ENCODE peak calls at places on chromosomes 13 and 19, in six cellular contexts. One of them, this sample, is unnamed.

GRCh38 chr19:52336976-52337375 is 933 bp downstream of the ZNF610 start:
- DNase-seq in adipocyte: peak
- DNase-seq in mucosa of descending colon: no peak
- DNase-seq in cardiac fibroblast: peak
- DNase-seq in stomach: no peak
- DNase-seq in upper lobe of right lung: no peak
- DNase-seq in this sample: no peak

GRCh38 chr19:31306006-31306753 is 43.1 kb downstream of the TSHZ3 start:
- DNase-seq in mucosa of descending colon: no peak
- DNase-seq in stomach: no peak
- DNase-seq in upper lobe of right lung: peak
- DNase-seq in adipocyte: no peak
- DNase-seq in cardiac fibroblast: no peak
- DNase-seq in this sample: no peak

GRCh38 chr13:73146705-73147104 is 87.9 kb downstream of the KLF5 start:
- DNase-seq in stomach: no peak
- DNase-seq in mucosa of descending colon: no peak
- DNase-seq in cardiac fibroblast: peak
- DNase-seq in adipocyte: no peak
- DNase-seq in upper lobe of right lung: no peak
- DNase-seq in this sample: peak

GRCh38 chr13:67803118-67803517 is 573.0 kb upstream of the PCDH9 start:
- DNase-seq in stomach: no peak
- DNase-seq in upper lobe of right lung: no peak
- DNase-seq in adipocyte: no peak
- DNase-seq in cardiac fibroblast: no peak
- DNase-seq in mucosa of descending colon: no peak
- DNase-seq in this sample: no peak

GRCh38 chr13:91216928-91217700 is 130.4 kb upstream of the MIR17HG start:
- DNase-seq in adipocyte: no peak
- DNase-seq in mucosa of descending colon: peak
- DNase-seq in stomach: no peak
- DNase-seq in cardiac fibroblast: no peak
- DNase-seq in upper lobe of right lung: no peak
- DNase-seq in this sample: no peak

GRCh38 chr19:18479964-18480723 is 41.7 kb downstream of the ELL start:
- DNase-seq in stomach: peak
- DNase-seq in adipocyte: peak
- DNase-seq in cardiac fibroblast: peak
- DNase-seq in mucosa of descending colon: peak
- DNase-seq in upper lobe of right lung: peak
- DNase-seq in this sample: peak

GRCh38 chr19:41707502-41707812 is 969 bp upstream of the CEACAM5 start:
- DNase-seq in mucosa of descending colon: peak
- DNase-seq in cardiac fibroblast: no peak
- DNase-seq in adipocyte: no peak
- DNase-seq in upper lobe of right lung: no peak
- DNase-seq in stomach: no peak
- DNase-seq in this sample: no peak

GRCh38 chr19:46824887-46825730 is 25.5 kb downstream of the AP2S1 start:
- DNase-seq in adipocyte: peak
- DNase-seq in mucosa of descending colon: no peak
- DNase-seq in cardiac fibroblast: no peak
- DNase-seq in upper lobe of right lung: peak
- DNase-seq in stomach: no peak
- DNase-seq in this sample: peak

GRCh38 chr19:42295831-42296525 is 6.0 kb upstream of the PRR19 start:
- DNase-seq in cardiac fibroblast: peak
- DNase-seq in mucosa of descending colon: peak
- DNase-seq in upper lobe of right lung: peak
- DNase-seq in adipocyte: peak
- DNase-seq in stomach: peak
- DNase-seq in this sample: peak

GRCh38 chr13:26895081-26895807 is 134.7 kb upstream of the GPR12 start:
- DNase-seq in adipocyte: no peak
- DNase-seq in stomach: no peak
- DNase-seq in mucosa of descending colon: no peak
- DNase-seq in cardiac fibroblast: peak
- DNase-seq in upper lobe of right lung: no peak
- DNase-seq in this sample: no peak

GRCh38 chr19:51653162-51653561 is 6.5 kb upstream of the SIGLEC14 start:
- DNase-seq in stomach: no peak
- DNase-seq in mucosa of descending colon: no peak
- DNase-seq in adipocyte: no peak
- DNase-seq in upper lobe of right lung: no peak
- DNase-seq in cardiac fibroblast: no peak
- DNase-seq in this sample: no peak

GRCh38 chr13:110820311-110820710 is 94.6 kb downstream of the ANKRD10 start:
- DNase-seq in adipocyte: no peak
- DNase-seq in stomach: no peak
- DNase-seq in cardiac fibroblast: no peak
- DNase-seq in mucosa of descending colon: no peak
- DNase-seq in upper lobe of right lung: no peak
- DNase-seq in this sample: no peak

GRCh38 chr19:20558011-20558410 is 7.6 kb downstream of the ZNF737 start:
- DNase-seq in stomach: no peak
- DNase-seq in cardiac fibroblast: no peak
- DNase-seq in mucosa of descending colon: no peak
- DNase-seq in adipocyte: no peak
- DNase-seq in upper lobe of right lung: no peak
- DNase-seq in this sample: no peak

GRCh38 chr13:43545317-43545874 is 241.4 kb downstream of the ENOX1 start:
- DNase-seq in stomach: no peak
- DNase-seq in upper lobe of right lung: no peak
- DNase-seq in cardiac fibroblast: peak
- DNase-seq in adipocyte: peak
- DNase-seq in mucosa of descending colon: no peak
- DNase-seq in this sample: peak

GRCh38 chr19:2040647-2041435 is 10.2 kb downstream of the MKNK2 start:
- DNase-seq in upper lobe of right lung: peak
- DNase-seq in adipocyte: no peak
- DNase-seq in cardiac fibroblast: no peak
- DNase-seq in stomach: no peak
- DNase-seq in mucosa of descending colon: no peak
- DNase-seq in this sample: no peak

GRCh38 chr13:45584816-45585215 is 30.7 kb downstream of the ERICH6B start:
- DNase-seq in adipocyte: no peak
- DNase-seq in stomach: no peak
- DNase-seq in upper lobe of right lung: no peak
- DNase-seq in mucosa of descending colon: peak
- DNase-seq in cardiac fibroblast: no peak
- DNase-seq in this sample: no peak

GRCh38 chr13:79405501-79405830 is 589 bp downstream of the RBM26 start:
- DNase-seq in upper lobe of right lung: no peak
- DNase-seq in mucosa of descending colon: peak
- DNase-seq in cardiac fibroblast: peak
- DNase-seq in stomach: no peak
- DNase-seq in adipocyte: no peak
- DNase-seq in this sample: no peak

GRCh38 chr13:35996360-35996759 is 134.8 kb downstream of the DCLK1 start:
- DNase-seq in upper lobe of right lung: no peak
- DNase-seq in mucosa of descending colon: no peak
- DNase-seq in adipocyte: no peak
- DNase-seq in cardiac fibroblast: no peak
- DNase-seq in stomach: no peak
- DNase-seq in this sample: no peak

GRCh38 chr13:53206455-53206854 is 177.8 kb downstream of the OLFM4 start:
- DNase-seq in upper lobe of right lung: no peak
- DNase-seq in adipocyte: no peak
- DNase-seq in stomach: no peak
- DNase-seq in mucosa of descending colon: no peak
- DNase-seq in cardiac fibroblast: no peak
- DNase-seq in this sample: no peak
- H3K4me3 ChIP-seq in upper lobe of right lung: no peak
- H3K4me3 ChIP-seq in adipocyte: no peak
- H3K4me3 ChIP-seq in stomach: no peak
- H3K4me3 ChIP-seq in mucosa of descending colon: no peak
- H3K4me3 ChIP-seq in cardiac fibroblast: no peak
- H3K4me3 ChIP-seq in this sample: no peak

DNA sequence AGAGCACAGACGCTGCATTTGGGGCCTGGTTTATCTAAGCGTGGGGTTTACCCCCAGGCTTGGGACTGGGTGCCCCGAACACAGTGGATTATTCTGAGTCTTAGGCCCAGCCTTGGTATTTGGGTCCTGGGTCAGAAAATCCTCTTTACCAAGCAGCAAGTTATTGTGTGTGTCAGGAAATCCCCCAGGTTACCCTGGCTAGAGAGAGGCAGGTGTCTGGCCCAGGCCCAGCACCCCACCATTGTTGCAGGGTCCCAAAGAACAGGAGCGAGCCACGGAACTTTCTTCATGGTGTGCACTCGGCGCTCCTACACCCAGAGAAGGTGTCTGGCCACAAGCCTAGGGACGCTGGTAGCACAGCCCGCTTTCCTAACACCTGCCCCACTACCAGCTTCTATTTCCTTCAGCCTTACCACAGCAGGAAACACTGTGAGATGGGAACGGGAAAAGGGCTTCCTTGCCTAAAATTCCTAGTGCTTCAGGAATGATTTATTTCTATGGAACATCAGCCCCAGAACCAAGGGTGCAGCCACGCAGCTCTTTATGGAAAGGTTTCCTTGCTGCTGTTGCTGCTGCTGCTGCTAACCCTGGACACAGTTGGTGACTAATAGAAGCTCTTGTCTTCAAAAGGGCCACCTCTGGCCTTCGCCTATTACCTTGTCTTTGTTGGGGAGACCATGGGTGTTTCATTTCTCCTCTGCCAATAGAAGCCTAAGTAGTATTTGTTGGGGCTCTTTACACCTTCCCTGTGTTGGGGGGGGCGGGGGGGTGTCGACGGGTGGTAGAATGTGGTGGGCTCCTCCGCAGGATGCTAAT is 7.5 kb upstream of the CDX2 start:
- DNase-seq in adipocyte: no peak
- DNase-seq in mucosa of descending colon: peak
- DNase-seq in stomach: peak
- DNase-seq in upper lobe of right lung: peak
- DNase-seq in cardiac fibroblast: no peak
- DNase-seq in this sample: no peak
- H3K4me3 ChIP-seq in adipocyte: no peak
- H3K4me3 ChIP-seq in mucosa of descending colon: peak
- H3K4me3 ChIP-seq in stomach: no peak
- H3K4me3 ChIP-seq in upper lobe of right lung: no peak
- H3K4me3 ChIP-seq in cardiac fibroblast: no peak
- H3K4me3 ChIP-seq in this sample: no peak

GRCh38 chr19:28166025-28166424 is 1046.9 kb downstream of the UQCRFS1 start:
- DNase-seq in mucosa of descending colon: no peak
- DNase-seq in cardiac fibroblast: no peak
- DNase-seq in upper lobe of right lung: no peak
- DNase-seq in stomach: no peak
- DNase-seq in adipocyte: no peak
- DNase-seq in this sample: no peak

GRCh38 chr19:28171983-28172382 is 1041.0 kb downstream of the UQCRFS1 start:
- DNase-seq in stomach: no peak
- DNase-seq in adipocyte: no peak
- DNase-seq in cardiac fibroblast: no peak
- DNase-seq in upper lobe of right lung: no peak
- DNase-seq in mucosa of descending colon: no peak
- DNase-seq in this sample: no peak

GRCh38 chr19:28170066-28170465 is 1042.9 kb downstream of the UQCRFS1 start:
- DNase-seq in adipocyte: no peak
- DNase-seq in cardiac fibroblast: no peak
- DNase-seq in stomach: no peak
- DNase-seq in mucosa of descending colon: no peak
- DNase-seq in upper lobe of right lung: no peak
- DNase-seq in this sample: no peak

GRCh38 chr19:28168557-28168956 is 1044.4 kb downstream of the UQCRFS1 start:
- DNase-seq in cardiac fibroblast: no peak
- DNase-seq in stomach: no peak
- DNase-seq in upper lobe of right lung: no peak
- DNase-seq in mucosa of descending colon: no peak
- DNase-seq in adipocyte: no peak
- DNase-seq in this sample: no peak

GRCh38 chr19:28169168-28169862 is 1043.6 kb downstream of the UQCRFS1 start:
- DNase-seq in adipocyte: no peak
- DNase-seq in stomach: no peak
- DNase-seq in mucosa of descending colon: no peak
- DNase-seq in cardiac fibroblast: no peak
- DNase-seq in upper lobe of right lung: no peak
- DNase-seq in this sample: no peak
- H3K4me3 ChIP-seq in adipocyte: no peak
- H3K4me3 ChIP-seq in stomach: no peak
- H3K4me3 ChIP-seq in mucosa of descending colon: no peak
- H3K4me3 ChIP-seq in cardiac fibroblast: no peak
- H3K4me3 ChIP-seq in upper lobe of right lung: no peak
- H3K4me3 ChIP-seq in this sample: no peak

GRCh38 chr19:49486232-49486631 is 1.2 kb upstream of the RPL13A start:
- DNase-seq in mucosa of descending colon: no peak
- DNase-seq in cardiac fibroblast: no peak
- DNase-seq in stomach: no peak
- DNase-seq in adipocyte: no peak
- DNase-seq in upper lobe of right lung: no peak
- DNase-seq in this sample: no peak
- H3K4me3 ChIP-seq in mucosa of descending colon: no peak
- H3K4me3 ChIP-seq in cardiac fibroblast: no peak
- H3K4me3 ChIP-seq in stomach: no peak
- H3K4me3 ChIP-seq in adipocyte: no peak
- H3K4me3 ChIP-seq in upper lobe of right lung: no peak
- H3K4me3 ChIP-seq in this sample: no peak

GRCh38 chr13:112894423-112894672 is 74.7 kb upstream of the MCF2L start:
- DNase-seq in adipocyte: no peak
- DNase-seq in upper lobe of right lung: no peak
- DNase-seq in stomach: no peak
- DNase-seq in cardiac fibroblast: no peak
- DNase-seq in mucosa of descending colon: no peak
- DNase-seq in this sample: no peak

GRCh38 chr13:112894673-112895481 is 74.1 kb upstream of the MCF2L start:
- DNase-seq in mucosa of descending colon: no peak
- DNase-seq in upper lobe of right lung: no peak
- DNase-seq in stomach: no peak
- DNase-seq in cardiac fibroblast: no peak
- DNase-seq in adipocyte: no peak
- DNase-seq in this sample: no peak

GRCh38 chr13:112893570-112894422 is 75.2 kb upstream of the MCF2L start:
- DNase-seq in stomach: peak
- DNase-seq in adipocyte: no peak
- DNase-seq in mucosa of descending colon: peak
- DNase-seq in upper lobe of right lung: no peak
- DNase-seq in cardiac fibroblast: peak
- DNase-seq in this sample: no peak

GRCh38 chr13:112891477-112892401 is 77.3 kb upstream of the MCF2L start:
- DNase-seq in stomach: peak
- DNase-seq in adipocyte: no peak
- DNase-seq in cardiac fibroblast: no peak
- DNase-seq in upper lobe of right lung: no peak
- DNase-seq in mucosa of descending colon: no peak
- DNase-seq in this sample: no peak

GRCh38 chr13:112892759-112893569 is 76.0 kb upstream of the MCF2L start:
- DNase-seq in mucosa of descending colon: peak
- DNase-seq in stomach: peak
- DNase-seq in cardiac fibroblast: no peak
- DNase-seq in upper lobe of right lung: no peak
- DNase-seq in adipocyte: no peak
- DNase-seq in this sample: no peak
- H3K4me3 ChIP-seq in mucosa of descending colon: no peak
- H3K4me3 ChIP-seq in stomach: no peak
- H3K4me3 ChIP-seq in cardiac fibroblast: no peak
- H3K4me3 ChIP-seq in upper lobe of right lung: no peak
- H3K4me3 ChIP-seq in adipocyte: no peak
- H3K4me3 ChIP-seq in this sample: no peak

This sample was measured in AG10803.